ENCODE peak calls at places on chromosomes 13 and 19, in nine cellular contexts. One of them, this sample, is unnamed.

GRCh38 chr19:38849746-38850230 is at the start of gene HNRNPL:
- DNase-seq in substantia nigra: no peak
- DNase-seq in B cell: peak
- DNase-seq in upper lobe of right lung: peak
- DNase-seq in heart right ventricle: no peak
- DNase-seq in dermis blood vessel endothelial cell: no peak
- DNase-seq in stimulated activated CD8-positive, alpha-beta memory T cell treated with anti-CD3 and anti-CD28 coated beads, Interleukin-15, amount 100 ng/mL, for 1 hour: no peak
- DNase-seq in activated T-cell treated with anti-CD3 and anti-CD28 coated beads, Interleukin-2, amount 50 U/mL, for 72 hours: peak
- DNase-seq in kidney tubule cell: no peak
- DNase-seq in this sample: peak

GRCh38 chr19:44700547-44700946 is 1.6 kb downstream of the CEACAM16 start:
- DNase-seq in substantia nigra: no peak
- DNase-seq in stimulated activated CD8-positive, alpha-beta memory T cell treated with anti-CD3 and anti-CD28 coated beads, Interleukin-15, amount 100 ng/mL, for 1 hour: no peak
- DNase-seq in kidney tubule cell: no peak
- DNase-seq in heart right ventricle: no peak
- DNase-seq in activated T-cell treated with anti-CD3 and anti-CD28 coated beads, Interleukin-2, amount 50 U/mL, for 72 hours: no peak
- DNase-seq in upper lobe of right lung: no peak
- DNase-seq in B cell: no peak
- DNase-seq in dermis blood vessel endothelial cell: no peak
- DNase-seq in this sample: no peak

GRCh38 chr19:4502282-4503223 is 15.7 kb downstream of the PLIN4 start:
- DNase-seq in B cell: no peak
- DNase-seq in activated T-cell treated with anti-CD3 and anti-CD28 coated beads, Interleukin-2, amount 50 U/mL, for 72 hours: no peak
- DNase-seq in upper lobe of right lung: no peak
- DNase-seq in substantia nigra: no peak
- DNase-seq in kidney tubule cell: no peak
- DNase-seq in dermis blood vessel endothelial cell: no peak
- DNase-seq in stimulated activated CD8-positive, alpha-beta memory T cell treated with anti-CD3 and anti-CD28 coated beads, Interleukin-15, amount 100 ng/mL, for 1 hour: no peak
- DNase-seq in heart right ventricle: no peak
- DNase-seq in this sample: no peak

GRCh38 chr13:108733141-108733540 is 103.7 kb downstream of the MYO16 start:
- DNase-seq in substantia nigra: no peak
- DNase-seq in activated T-cell treated with anti-CD3 and anti-CD28 coated beads, Interleukin-2, amount 50 U/mL, for 72 hours: no peak
- DNase-seq in B cell: no peak
- DNase-seq in heart right ventricle: no peak
- DNase-seq in upper lobe of right lung: no peak
- DNase-seq in dermis blood vessel endothelial cell: no peak
- DNase-seq in kidney tubule cell: no peak
- DNase-seq in stimulated activated CD8-positive, alpha-beta memory T cell treated with anti-CD3 and anti-CD28 coated beads, Interleukin-15, amount 100 ng/mL, for 1 hour: no peak
- DNase-seq in this sample: no peak

GRCh38 chr19:16285769-16286564 is 38.7 kb upstream of the KLF2 start:
- DNase-seq in dermis blood vessel endothelial cell: peak
- DNase-seq in upper lobe of right lung: no peak
- DNase-seq in heart right ventricle: peak
- DNase-seq in stimulated activated CD8-positive, alpha-beta memory T cell treated with anti-CD3 and anti-CD28 coated beads, Interleukin-15, amount 100 ng/mL, for 1 hour: no peak
- DNase-seq in activated T-cell treated with anti-CD3 and anti-CD28 coated beads, Interleukin-2, amount 50 U/mL, for 72 hours: no peak
- DNase-seq in B cell: no peak
- DNase-seq in kidney tubule cell: no peak
- DNase-seq in substantia nigra: no peak
- DNase-seq in this sample: no peak

GRCh38 chr19:46035546-46035945 is 5.3 kb downstream of the IGFL4 start:
- DNase-seq in B cell: no peak
- DNase-seq in heart right ventricle: no peak
- DNase-seq in upper lobe of right lung: no peak
- DNase-seq in activated T-cell treated with anti-CD3 and anti-CD28 coated beads, Interleukin-2, amount 50 U/mL, for 72 hours: no peak
- DNase-seq in dermis blood vessel endothelial cell: no peak
- DNase-seq in kidney tubule cell: no peak
- DNase-seq in substantia nigra: no peak
- DNase-seq in stimulated activated CD8-positive, alpha-beta memory T cell treated with anti-CD3 and anti-CD28 coated beads, Interleukin-15, amount 100 ng/mL, for 1 hour: no peak
- DNase-seq in this sample: no peak

GRCh38 chr13:27821566-27821965 is 29.3 kb downstream of the GSX1 start:
- DNase-seq in substantia nigra: no peak
- DNase-seq in upper lobe of right lung: no peak
- DNase-seq in kidney tubule cell: no peak
- DNase-seq in stimulated activated CD8-positive, alpha-beta memory T cell treated with anti-CD3 and anti-CD28 coated beads, Interleukin-15, amount 100 ng/mL, for 1 hour: no peak
- DNase-seq in dermis blood vessel endothelial cell: no peak
- DNase-seq in B cell: no peak
- DNase-seq in heart right ventricle: no peak
- DNase-seq in activated T-cell treated with anti-CD3 and anti-CD28 coated beads, Interleukin-2, amount 50 U/mL, for 72 hours: no peak
- DNase-seq in this sample: no peak

GRCh38 chr19:31562916-31563626 is 213.8 kb upstream of the TSHZ3 start:
- DNase-seq in activated T-cell treated with anti-CD3 and anti-CD28 coated beads, Interleukin-2, amount 50 U/mL, for 72 hours: no peak
- DNase-seq in upper lobe of right lung: no peak
- DNase-seq in kidney tubule cell: no peak
- DNase-seq in substantia nigra: no peak
- DNase-seq in heart right ventricle: no peak
- DNase-seq in dermis blood vessel endothelial cell: no peak
- DNase-seq in B cell: no peak
- DNase-seq in stimulated activated CD8-positive, alpha-beta memory T cell treated with anti-CD3 and anti-CD28 coated beads, Interleukin-15, amount 100 ng/mL, for 1 hour: no peak
- DNase-seq in this sample: no peak

GRCh38 chr19:17073869-17074627 is 1.2 kb downstream of the HAUS8 start:
- DNase-seq in heart right ventricle: no peak
- DNase-seq in dermis blood vessel endothelial cell: no peak
- DNase-seq in B cell: no peak
- DNase-seq in upper lobe of right lung: no peak
- DNase-seq in activated T-cell treated with anti-CD3 and anti-CD28 coated beads, Interleukin-2, amount 50 U/mL, for 72 hours: no peak
- DNase-seq in substantia nigra: no peak
- DNase-seq in stimulated activated CD8-positive, alpha-beta memory T cell treated with anti-CD3 and anti-CD28 coated beads, Interleukin-15, amount 100 ng/mL, for 1 hour: no peak
- DNase-seq in kidney tubule cell: no peak
- DNase-seq in this sample: peak

GRCh38 chr19:3184847-3185481 is 766 bp upstream of the NCLN start:
- DNase-seq in stimulated activated CD8-positive, alpha-beta memory T cell treated with anti-CD3 and anti-CD28 coated beads, Interleukin-15, amount 100 ng/mL, for 1 hour: peak
- DNase-seq in kidney tubule cell: no peak
- DNase-seq in upper lobe of right lung: peak
- DNase-seq in B cell: peak
- DNase-seq in dermis blood vessel endothelial cell: peak
- DNase-seq in heart right ventricle: no peak
- DNase-seq in substantia nigra: no peak
- DNase-seq in activated T-cell treated with anti-CD3 and anti-CD28 coated beads, Interleukin-2, amount 50 U/mL, for 72 hours: peak
- DNase-seq in this sample: peak

GRCh38 chr13:26679411-26679810 is 81.2 kb downstream of the GPR12 start:
- DNase-seq in heart right ventricle: no peak
- DNase-seq in activated T-cell treated with anti-CD3 and anti-CD28 coated beads, Interleukin-2, amount 50 U/mL, for 72 hours: no peak
- DNase-seq in stimulated activated CD8-positive, alpha-beta memory T cell treated with anti-CD3 and anti-CD28 coated beads, Interleukin-15, amount 100 ng/mL, for 1 hour: no peak
- DNase-seq in upper lobe of right lung: no peak
- DNase-seq in dermis blood vessel endothelial cell: peak
- DNase-seq in substantia nigra: no peak
- DNase-seq in kidney tubule cell: peak
- DNase-seq in B cell: no peak
- DNase-seq in this sample: no peak

GRCh38 chr13:37201081-37201480 is 95.6 kb upstream of the CSNK1A1L start:
- DNase-seq in kidney tubule cell: no peak
- DNase-seq in upper lobe of right lung: no peak
- DNase-seq in activated T-cell treated with anti-CD3 and anti-CD28 coated beads, Interleukin-2, amount 50 U/mL, for 72 hours: no peak
- DNase-seq in B cell: no peak
- DNase-seq in substantia nigra: no peak
- DNase-seq in dermis blood vessel endothelial cell: no peak
- DNase-seq in heart right ventricle: no peak
- DNase-seq in stimulated activated CD8-positive, alpha-beta memory T cell treated with anti-CD3 and anti-CD28 coated beads, Interleukin-15, amount 100 ng/mL, for 1 hour: no peak
- DNase-seq in this sample: no peak

GRCh38 chr19:30085394-30085793 is 143.4 kb downstream of the URI1 start:
- DNase-seq in kidney tubule cell: peak
- DNase-seq in heart right ventricle: no peak
- DNase-seq in dermis blood vessel endothelial cell: no peak
- DNase-seq in substantia nigra: no peak
- DNase-seq in stimulated activated CD8-positive, alpha-beta memory T cell treated with anti-CD3 and anti-CD28 coated beads, Interleukin-15, amount 100 ng/mL, for 1 hour: no peak
- DNase-seq in upper lobe of right lung: peak
- DNase-seq in B cell: no peak
- DNase-seq in activated T-cell treated with anti-CD3 and anti-CD28 coated beads, Interleukin-2, amount 50 U/mL, for 72 hours: peak
- DNase-seq in this sample: no peak

GRCh38 chr19:30228113-30228725 is 144.0 kb upstream of the ZNF536 start:
- DNase-seq in substantia nigra: no peak
- DNase-seq in heart right ventricle: no peak
- DNase-seq in B cell: peak
- DNase-seq in dermis blood vessel endothelial cell: no peak
- DNase-seq in upper lobe of right lung: no peak
- DNase-seq in activated T-cell treated with anti-CD3 and anti-CD28 coated beads, Interleukin-2, amount 50 U/mL, for 72 hours: no peak
- DNase-seq in stimulated activated CD8-positive, alpha-beta memory T cell treated with anti-CD3 and anti-CD28 coated beads, Interleukin-15, amount 100 ng/mL, for 1 hour: no peak
- DNase-seq in kidney tubule cell: no peak
- DNase-seq in this sample: no peak

GRCh38 chr19:6236310-6237291 is 43.2 kb downstream of the MLLT1 start:
- DNase-seq in B cell: peak
- DNase-seq in heart right ventricle: no peak
- DNase-seq in kidney tubule cell: peak
- DNase-seq in dermis blood vessel endothelial cell: no peak
- DNase-seq in upper lobe of right lung: peak
- DNase-seq in stimulated activated CD8-positive, alpha-beta memory T cell treated with anti-CD3 and anti-CD28 coated beads, Interleukin-15, amount 100 ng/mL, for 1 hour: no peak
- DNase-seq in substantia nigra: no peak
- DNase-seq in activated T-cell treated with anti-CD3 and anti-CD28 coated beads, Interleukin-2, amount 50 U/mL, for 72 hours: no peak
- DNase-seq in this sample: no peak

GRCh38 chr13:111460548-111461444 is 140.4 kb downstream of the TEX29 start:
- DNase-seq in B cell: no peak
- DNase-seq in upper lobe of right lung: no peak
- DNase-seq in heart right ventricle: peak
- DNase-seq in dermis blood vessel endothelial cell: peak
- DNase-seq in stimulated activated CD8-positive, alpha-beta memory T cell treated with anti-CD3 and anti-CD28 coated beads, Interleukin-15, amount 100 ng/mL, for 1 hour: no peak
- DNase-seq in substantia nigra: no peak
- DNase-seq in kidney tubule cell: peak
- DNase-seq in activated T-cell treated with anti-CD3 and anti-CD28 coated beads, Interleukin-2, amount 50 U/mL, for 72 hours: no peak
- DNase-seq in this sample: no peak

GRCh38 chr19:6393074-6393981 is at the start of gene GTF2F1:
- DNase-seq in substantia nigra: peak
- DNase-seq in activated T-cell treated with anti-CD3 and anti-CD28 coated beads, Interleukin-2, amount 50 U/mL, for 72 hours: peak
- DNase-seq in heart right ventricle: peak
- DNase-seq in stimulated activated CD8-positive, alpha-beta memory T cell treated with anti-CD3 and anti-CD28 coated beads, Interleukin-15, amount 100 ng/mL, for 1 hour: peak
- DNase-seq in dermis blood vessel endothelial cell: peak
- DNase-seq in B cell: peak
- DNase-seq in kidney tubule cell: peak
- DNase-seq in upper lobe of right lung: peak
- DNase-seq in this sample: peak

GRCh38 chr19:55473201-55473600 is 3.2 kb upstream of the ZNF628 start:
- DNase-seq in heart right ventricle: no peak
- DNase-seq in dermis blood vessel endothelial cell: no peak
- DNase-seq in upper lobe of right lung: no peak
- DNase-seq in stimulated activated CD8-positive, alpha-beta memory T cell treated with anti-CD3 and anti-CD28 coated beads, Interleukin-15, amount 100 ng/mL, for 1 hour: no peak
- DNase-seq in kidney tubule cell: no peak
- DNase-seq in B cell: no peak
- DNase-seq in activated T-cell treated with anti-CD3 and anti-CD28 coated beads, Interleukin-2, amount 50 U/mL, for 72 hours: no peak
- DNase-seq in substantia nigra: no peak
- DNase-seq in this sample: no peak

GRCh38 chr13:100854091-100854490 is 179.5 kb upstream of the TMTC4 start:
- DNase-seq in dermis blood vessel endothelial cell: no peak
- DNase-seq in upper lobe of right lung: no peak
- DNase-seq in stimulated activated CD8-positive, alpha-beta memory T cell treated with anti-CD3 and anti-CD28 coated beads, Interleukin-15, amount 100 ng/mL, for 1 hour: no peak
- DNase-seq in substantia nigra: no peak
- DNase-seq in B cell: no peak
- DNase-seq in kidney tubule cell: no peak
- DNase-seq in heart right ventricle: no peak
- DNase-seq in activated T-cell treated with anti-CD3 and anti-CD28 coated beads, Interleukin-2, amount 50 U/mL, for 72 hours: no peak
- DNase-seq in this sample: no peak

GRCh38 chr13:20796791-20797513 is 23.2 kb upstream of the EEF1AKMT1 start:
- DNase-seq in stimulated activated CD8-positive, alpha-beta memory T cell treated with anti-CD3 and anti-CD28 coated beads, Interleukin-15, amount 100 ng/mL, for 1 hour: no peak
- DNase-seq in activated T-cell treated with anti-CD3 and anti-CD28 coated beads, Interleukin-2, amount 50 U/mL, for 72 hours: no peak
- DNase-seq in substantia nigra: no peak
- DNase-seq in heart right ventricle: no peak
- DNase-seq in B cell: no peak
- DNase-seq in dermis blood vessel endothelial cell: peak
- DNase-seq in kidney tubule cell: peak
- DNase-seq in upper lobe of right lung: no peak
- DNase-seq in this sample: no peak

GRCh38 chr13:97319088-97319487 is 97.0 kb downstream of the MBNL2 start:
- DNase-seq in activated T-cell treated with anti-CD3 and anti-CD28 coated beads, Interleukin-2, amount 50 U/mL, for 72 hours: no peak
- DNase-seq in stimulated activated CD8-positive, alpha-beta memory T cell treated with anti-CD3 and anti-CD28 coated beads, Interleukin-15, amount 100 ng/mL, for 1 hour: no peak
- DNase-seq in upper lobe of right lung: no peak
- DNase-seq in substantia nigra: no peak
- DNase-seq in heart right ventricle: no peak
- DNase-seq in kidney tubule cell: no peak
- DNase-seq in dermis blood vessel endothelial cell: no peak
- DNase-seq in B cell: no peak
- DNase-seq in this sample: no peak

GRCh38 chr19:18304194-18304495 is 18.7 kb downstream of the LSM4 start:
- DNase-seq in stimulated activated CD8-positive, alpha-beta memory T cell treated with anti-CD3 and anti-CD28 coated beads, Interleukin-15, amount 100 ng/mL, for 1 hour: no peak
- DNase-seq in kidney tubule cell: no peak
- DNase-seq in dermis blood vessel endothelial cell: no peak
- DNase-seq in activated T-cell treated with anti-CD3 and anti-CD28 coated beads, Interleukin-2, amount 50 U/mL, for 72 hours: no peak
- DNase-seq in upper lobe of right lung: no peak
- DNase-seq in heart right ventricle: no peak
- DNase-seq in substantia nigra: no peak
- DNase-seq in B cell: no peak
- DNase-seq in this sample: no peak

GRCh38 chr13:33403807-33404362 is 118.3 kb upstream of the STARD13 start:
- DNase-seq in dermis blood vessel endothelial cell: no peak
- DNase-seq in heart right ventricle: no peak
- DNase-seq in B cell: no peak
- DNase-seq in kidney tubule cell: no peak
- DNase-seq in stimulated activated CD8-positive, alpha-beta memory T cell treated with anti-CD3 and anti-CD28 coated beads, Interleukin-15, amount 100 ng/mL, for 1 hour: no peak
- DNase-seq in activated T-cell treated with anti-CD3 and anti-CD28 coated beads, Interleukin-2, amount 50 U/mL, for 72 hours: no peak
- DNase-seq in upper lobe of right lung: no peak
- DNase-seq in substantia nigra: no peak
- DNase-seq in this sample: no peak

GRCh38 chr19:20079487-20079886 is 1.7 kb downstream of the ZNF90 start:
- DNase-seq in upper lobe of right lung: no peak
- DNase-seq in substantia nigra: no peak
- DNase-seq in heart right ventricle: no peak
- DNase-seq in kidney tubule cell: no peak
- DNase-seq in activated T-cell treated with anti-CD3 and anti-CD28 coated beads, Interleukin-2, amount 50 U/mL, for 72 hours: no peak
- DNase-seq in dermis blood vessel endothelial cell: no peak
- DNase-seq in B cell: no peak
- DNase-seq in stimulated activated CD8-positive, alpha-beta memory T cell treated with anti-CD3 and anti-CD28 coated beads, Interleukin-15, amount 100 ng/mL, for 1 hour: no peak
- DNase-seq in this sample: no peak

GRCh38 chr13:28173793-28174192 is 35.4 kb downstream of the PAN3 start:
- DNase-seq in dermis blood vessel endothelial cell: no peak
- DNase-seq in substantia nigra: no peak
- DNase-seq in B cell: no peak
- DNase-seq in stimulated activated CD8-positive, alpha-beta memory T cell treated with anti-CD3 and anti-CD28 coated beads, Interleukin-15, amount 100 ng/mL, for 1 hour: no peak
- DNase-seq in activated T-cell treated with anti-CD3 and anti-CD28 coated beads, Interleukin-2, amount 50 U/mL, for 72 hours: no peak
- DNase-seq in kidney tubule cell: peak
- DNase-seq in heart right ventricle: no peak
- DNase-seq in upper lobe of right lung: no peak
- DNase-seq in this sample: no peak

GRCh38 chr19:47331931-47332547 is at the start of gene C5AR2:
- DNase-seq in dermis blood vessel endothelial cell: no peak
- DNase-seq in heart right ventricle: no peak
- DNase-seq in stimulated activated CD8-positive, alpha-beta memory T cell treated with anti-CD3 and anti-CD28 coated beads, Interleukin-15, amount 100 ng/mL, for 1 hour: no peak
- DNase-seq in activated T-cell treated with anti-CD3 and anti-CD28 coated beads, Interleukin-2, amount 50 U/mL, for 72 hours: no peak
- DNase-seq in kidney tubule cell: no peak
- DNase-seq in substantia nigra: no peak
- DNase-seq in B cell: no peak
- DNase-seq in upper lobe of right lung: no peak
- DNase-seq in this sample: no peak

GRCh38 chr13:44575741-44576395 is at the start of gene TSC22D1:
- DNase-seq in heart right ventricle: peak
- DNase-seq in upper lobe of right lung: peak
- DNase-seq in kidney tubule cell: peak
- DNase-seq in substantia nigra: peak
- DNase-seq in dermis blood vessel endothelial cell: peak
- DNase-seq in stimulated activated CD8-positive, alpha-beta memory T cell treated with anti-CD3 and anti-CD28 coated beads, Interleukin-15, amount 100 ng/mL, for 1 hour: no peak
- DNase-seq in B cell: peak
- DNase-seq in activated T-cell treated with anti-CD3 and anti-CD28 coated beads, Interleukin-2, amount 50 U/mL, for 72 hours: peak
- DNase-seq in this sample: peak

GRCh38 chr13:64505511-64505910 is 2724.6 kb downstream of the PCDH9 start:
- DNase-seq in kidney tubule cell: no peak
- DNase-seq in heart right ventricle: no peak
- DNase-seq in substantia nigra: no peak
- DNase-seq in stimulated activated CD8-positive, alpha-beta memory T cell treated with anti-CD3 and anti-CD28 coated beads, Interleukin-15, amount 100 ng/mL, for 1 hour: no peak
- DNase-seq in B cell: no peak
- DNase-seq in dermis blood vessel endothelial cell: no peak
- DNase-seq in upper lobe of right lung: no peak
- DNase-seq in activated T-cell treated with anti-CD3 and anti-CD28 coated beads, Interleukin-2, amount 50 U/mL, for 72 hours: no peak
- DNase-seq in this sample: no peak